ENCODE peak calls at places on chromosomes 6 and 20, in seven cellular contexts. Z is NCI-H1417; X is activated naive CD4-positive, alpha-beta T cell treated with Interleukin-2 at 50 U/mL for 16 hours; V is T follicular helper cell; P is HuH-7.5; F is mucosa of gallbladder; J is activated naive CD8-positive, alpha-beta T cell treated with anti-CD3 and anti-CD28 coated beads, Interleukin-2, amount 50 U/mL, for 24 hours. G is an unnamed sample.

GRCh38 chr6:51045548-51045947 is 226.9 kb downstream of the TFAP2B start:
- DNase-seq in Z (peak), X (no peak), V (no peak), P (no peak), F (no peak), J (no peak), G (no peak)

GRCh38 chr6:135323202-135323668 is 142.1 kb downstream of the MYB start:
- DNase-seq in Z (no peak), X (no peak), V (no peak), P (no peak), F (no peak), J (no peak), G (no peak)

GRCh38 chr6:4055420-4056041 is 23.4 kb downstream of the FAM217A start:
- DNase-seq in Z (no peak), X (no peak), V (no peak), P (peak), F (peak), J (no peak), G (peak)

GRCh38 chr6:116444092-116444491 is 17.1 kb upstream of the CALHM6 start:
- DNase-seq in Z (no peak), X (no peak), V (no peak), P (no peak), F (no peak), J (no peak), G (peak)

GRCh38 chr6:84766118-84766683 is 1.8 kb upstream of the TBX18 start:
- DNase-seq in Z (no peak), X (no peak), V (no peak), P (no peak), F (no peak), J (no peak), G (no peak)

GRCh38 chr6:6972456-6972855 is 135.3 kb upstream of the RREB1 start:
- DNase-seq in Z (no peak), X (no peak), V (no peak), P (no peak), F (no peak), J (no peak), G (no peak)

GRCh38 chr6:110181131-110182027 is 1.2 kb downstream of the CDC40 start:
- DNase-seq in Z (no peak), X (no peak), V (no peak), P (no peak), F (no peak), J (no peak), G (no peak)

GRCh38 chr6:85250586-85251216 is 199.2 kb upstream of the NT5E start:
- DNase-seq in Z (no peak), X (no peak), V (no peak), P (no peak), F (no peak), J (no peak), G (no peak)

GRCh38 chr6:159020011-159020410 is 20.0 kb upstream of the RSPH3 start:
- DNase-seq in Z (no peak), X (no peak), V (no peak), P (no peak), F (no peak), J (no peak), G (no peak)

GRCh38 chr6:2140438-2141128 is 104.8 kb downstream of the GMDS start:
- DNase-seq in Z (no peak), X (no peak), V (no peak), P (no peak), F (no peak), J (no peak), G (no peak)

GRCh38 chr6:130933712-130934200 is 106.5 kb downstream of the SMLR1 start:
- DNase-seq in Z (no peak), X (no peak), V (no peak), P (no peak), F (peak), J (no peak), G (no peak)

GRCh38 chr6:63442870-63443269 is 123.1 kb upstream of the LGSN start:
- DNase-seq in Z (no peak), X (no peak), V (no peak), P (no peak), F (no peak), J (no peak), G (no peak)

GRCh38 chr6:71349976-71350615 is 61.5 kb downstream of the OGFRL1 start:
- DNase-seq in Z (no peak), X (no peak), V (no peak), P (no peak), F (no peak), J (no peak), G (no peak)

GRCh38 chr6:92122746-92123145 is 1296.6 kb downstream of the EPHA7 start:
- DNase-seq in Z (peak), X (no peak), V (no peak), P (no peak), F (no peak), J (no peak), G (no peak)

GRCh38 chr6:56374841-56375369 is 127.5 kb upstream of the COL21A1 start:
- DNase-seq in Z (no peak), X (no peak), V (no peak), P (no peak), F (no peak), J (no peak), G (no peak)

GRCh38 chr6:147103641-147104040 is 100.6 kb upstream of the STXBP5 start:
- DNase-seq in Z (no peak), X (no peak), V (no peak), P (no peak), F (no peak), J (no peak), G (no peak)

GRCh38 chr6:73579389-73579788 is 58.6 kb upstream of the EEF1A1 start:
- DNase-seq in Z (no peak), X (no peak), V (no peak), P (no peak), F (no peak), J (peak), G (no peak)

GRCh38 chr20:50277460-50278376 is 87.1 kb downstream of the CEBPB start:
- DNase-seq in Z (no peak), X (no peak), V (no peak), P (no peak), F (no peak), J (no peak), G (no peak)

GRCh38 chr6:14681699-14682487 is 564.0 kb upstream of the JARID2 start:
- DNase-seq in Z (no peak), X (no peak), V (no peak), P (no peak), F (no peak), J (no peak), G (no peak)

GRCh38 chr20:36307412-36308317 is 1.5 kb downstream of the DLGAP4 start:
- DNase-seq in Z (no peak), X (no peak), V (no peak), P (no peak), F (no peak), J (no peak), G (no peak)

GRCh38 chr6:134979142-134979541 is 29.2 kb upstream of the ALDH8A1 start:
- DNase-seq in Z (no peak), X (peak), V (no peak), P (no peak), F (no peak), J (peak), G (no peak)

GRCh38 chr6:14543971-14544620 is 426.5 kb downstream of the CD83 start:
- DNase-seq in Z (peak), X (no peak), V (no peak), P (no peak), F (no peak), J (no peak), G (no peak)

GRCh38 chr20:34951652-34952051 is 4.0 kb downstream of the GSS start:
- DNase-seq in Z (no peak), X (no peak), V (no peak), P (no peak), F (no peak), J (no peak), G (no peak)

GRCh38 chr6:14159090-14159489 is 41.5 kb downstream of the CD83 start:
- DNase-seq in Z (no peak), X (no peak), V (no peak), P (no peak), F (no peak), J (no peak), G (no peak)

GRCh38 chr6:53673138-53673801 is 7.7 kb upstream of the KLHL31 start:
- DNase-seq in Z (peak), X (no peak), V (no peak), P (no peak), F (peak), J (no peak), G (no peak)

GRCh38 chr6:128492386-128492785 is 28.0 kb downstream of the PTPRK start:
- DNase-seq in Z (no peak), X (no peak), V (no peak), P (no peak), F (no peak), J (no peak), G (no peak)

GRCh38 chr6:43588194-43588593 is 12.2 kb downstream of the POLH start:
- DNase-seq in Z (no peak), X (no peak), V (no peak), P (no peak), F (no peak), J (no peak), G (no peak)

GRCh38 chr6:28585335-28585734 is 59.7 kb downstream of the GPX5 start:
- DNase-seq in Z (no peak), X (no peak), V (no peak), P (no peak), F (no peak), J (no peak), G (no peak)

GRCh38 chr20:48212806-48213509 is 427.7 kb upstream of the SULF2 start:
- DNase-seq in Z (no peak), X (no peak), V (no peak), P (no peak), F (no peak), J (no peak), G (no peak)

GRCh38 chr20:58993332-58994248 is 12.5 kb downstream of the NELFCD start:
- DNase-seq in Z (no peak), X (no peak), V (no peak), P (no peak), F (no peak), J (no peak), G (no peak)

GRCh38 chr20:37574199-37574890 is 46.7 kb upstream of the BLCAP start:
- DNase-seq in Z (no peak), X (no peak), V (no peak), P (no peak), F (no peak), J (no peak), G (no peak)

GRCh38 chr6:26536571-26537159 is 1.5 kb upstream of the HMGN4 start:
- DNase-seq in Z (peak), X (peak), V (no peak), P (no peak), F (peak), J (peak), G (no peak)

GRCh38 chr6:4486543-4487319 is 289.5 kb upstream of the CDYL start:
- DNase-seq in Z (peak), X (no peak), V (no peak), P (no peak), F (no peak), J (no peak), G (no peak)

GRCh38 chr6:17621003-17621402 is 20.9 kb downstream of the FAM8A1 start:
- DNase-seq in Z (no peak), X (no peak), V (no peak), P (no peak), F (no peak), J (no peak), G (no peak)

GRCh38 chr6:20313086-20313485 is 88.6 kb upstream of the E2F3 start:
- DNase-seq in Z (no peak), X (no peak), V (no peak), P (no peak), F (no peak), J (no peak), G (no peak)

GRCh38 chr6:17393335-17394191 is at the start of gene CAP2:
- DNase-seq in Z (peak), X (no peak), V (no peak), P (peak), F (peak), J (no peak), G (peak)

G was measured in T47D.